ENCODE peak calls at places on chromosomes 4 and X, in five cellular contexts. K, R, Y, W and B are unnamed samples.

GRCh38 chr4:31391976-31392375 is 671.8 kb downstream of the PCDH7 start:
- DNase-seq in K (no peak), W (no peak), R (no peak), Y (no peak), B (no peak)

GRCh38 chr4:106707776-106708603 is 328.1 kb downstream of the DKK2 start:
- DNase-seq in K (no peak), R (no peak), Y (no peak), W (no peak), B (no peak)

GRCh38 chrX:77679145-77679544 is 106.9 kb downstream of the ATRX start:
- DNase-seq in W (no peak), K (no peak), Y (no peak), R (no peak), B (no peak)

GRCh38 chrX:75181721-75182120 is 25.6 kb upstream of the ABCB7 start:
- DNase-seq in K (no peak), Y (no peak), W (no peak), R (no peak), B (no peak)

GRCh38 chr4:68109891-68110290 is 19.8 kb downstream of the TMPRSS11F start:
- DNase-seq in Y (no peak), R (no peak), W (no peak), K (no peak), B (no peak)

GRCh38 chr4:78644744-78645330 is 93.3 kb downstream of the ANXA3 start:
- DNase-seq in K (peak), R (peak), W (peak), Y (peak), B (peak)

GRCh38 chr4:99822734-99823133 is 6.1 kb downstream of the DAPP1 start:
- DNase-seq in W (no peak), K (no peak), Y (no peak), R (no peak), B (no peak)

GRCh38 chr4:150593996-150594395 is 12.0 kb downstream of the MAB21L2 start:
- DNase-seq in Y (no peak), K (no peak), W (no peak), R (peak), B (no peak)

GRCh38 chr4:184746532-184746870 is 12.6 kb upstream of the CENPU start:
- DNase-seq in K (peak), W (peak), R (no peak), Y (peak), B (no peak)

GRCh38 chrX:48474127-48474526 is 1.9 kb upstream of the FTSJ1 start:
- DNase-seq in W (no peak), R (peak), Y (no peak), K (no peak), B (no peak)

GRCh38 chrX:53695901-53696300 is 9.4 kb upstream of the HUWE1 start:
- DNase-seq in W (no peak), K (no peak), Y (no peak), R (no peak), B (no peak)

GRCh38 chr4:180615746-180616145 is 1627.5 kb upstream of the TENM3 start:
- DNase-seq in Y (no peak), K (no peak), W (no peak), R (no peak), B (no peak)

GRCh38 chr4:180618396-180618795 is 1624.8 kb upstream of the TENM3 start:
- DNase-seq in R (no peak), W (no peak), K (no peak), Y (no peak), B (no peak)

DNA sequence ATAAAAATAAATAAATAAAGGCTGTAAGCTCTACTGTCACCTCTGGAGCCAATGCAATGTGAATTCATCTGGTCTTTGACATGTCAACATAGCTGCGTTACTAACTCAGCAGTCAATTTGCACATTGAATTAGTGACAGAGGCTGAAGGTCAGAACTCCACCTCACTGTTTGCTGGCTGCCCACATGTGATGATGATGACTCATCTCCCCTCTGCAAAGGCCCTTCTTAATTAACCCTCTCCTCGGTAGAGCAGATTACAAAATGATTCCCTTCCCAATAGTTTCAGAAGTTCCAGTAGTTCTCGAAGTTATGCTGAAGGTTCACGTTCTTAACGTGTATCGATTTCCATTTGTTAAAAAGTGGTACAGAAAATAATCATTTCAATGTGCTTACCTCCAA is 1626.0 kb upstream of the TENM3 start:
- DNase-seq in Y (no peak), W (no peak), K (no peak), R (peak), B (no peak)
- H3K4me3 ChIP-seq in Y (no peak), W (no peak), K (no peak), R (no peak), B (no peak)

DNA sequence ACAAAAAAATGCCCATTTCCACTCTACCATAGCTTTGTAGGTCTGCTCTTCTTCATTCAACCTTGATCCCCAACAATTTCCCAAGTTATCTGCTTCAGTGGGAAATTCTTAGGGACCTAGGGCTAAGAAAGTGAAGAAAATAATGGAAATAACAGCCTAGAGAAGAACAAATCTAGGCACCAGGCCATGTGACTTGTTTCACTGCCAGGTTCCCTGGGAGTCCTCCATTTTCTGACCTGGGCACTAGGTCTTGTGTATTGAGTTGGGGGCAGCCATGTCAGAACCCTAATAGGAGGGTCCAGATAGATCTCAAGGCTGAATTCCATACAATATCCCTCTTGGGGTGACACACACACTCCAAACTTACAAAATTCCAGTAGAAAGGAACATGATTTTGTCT is 194.6 kb upstream of the STK26 start:
- DNase-seq in R (peak), Y (no peak), K (no peak), W (no peak), B (no peak)
- H3K4me3 ChIP-seq in R (peak), Y (no peak), K (no peak), W (no peak), B (no peak)

GRCh38 chrX:41808042-41808441 is 84.1 kb downstream of the GPR82 start:
- DNase-seq in W (no peak), Y (no peak), R (no peak), K (no peak), B (no peak)
- H3K4me3 ChIP-seq in W (no peak), Y (no peak), R (no peak), K (no peak), B (no peak)

DNA sequence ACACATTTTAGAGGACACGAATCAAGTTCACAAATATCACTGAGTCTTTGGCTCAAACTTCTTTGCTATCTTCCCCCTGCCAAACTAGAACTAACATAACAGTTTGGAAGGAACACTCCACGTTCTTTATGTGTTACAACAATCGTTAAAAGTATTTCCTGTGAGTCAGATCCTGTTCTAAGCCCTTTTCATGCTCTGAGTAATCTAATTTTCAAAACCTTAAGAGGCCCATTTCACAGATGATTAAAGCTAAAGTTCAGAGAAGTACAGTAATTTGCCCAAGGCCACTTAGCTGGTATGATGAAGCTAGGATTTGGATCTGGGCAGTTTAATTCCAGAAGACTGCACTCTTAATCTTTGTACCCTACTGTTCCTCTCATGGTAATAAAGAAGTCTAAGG is 854.4 kb upstream of the INTU start:
- DNase-seq in R (no peak), K (no peak), Y (no peak), W (no peak), B (no peak)
- H3K4me3 ChIP-seq in R (no peak), K (no peak), Y (no peak), W (no peak), B (no peak)

DNA sequence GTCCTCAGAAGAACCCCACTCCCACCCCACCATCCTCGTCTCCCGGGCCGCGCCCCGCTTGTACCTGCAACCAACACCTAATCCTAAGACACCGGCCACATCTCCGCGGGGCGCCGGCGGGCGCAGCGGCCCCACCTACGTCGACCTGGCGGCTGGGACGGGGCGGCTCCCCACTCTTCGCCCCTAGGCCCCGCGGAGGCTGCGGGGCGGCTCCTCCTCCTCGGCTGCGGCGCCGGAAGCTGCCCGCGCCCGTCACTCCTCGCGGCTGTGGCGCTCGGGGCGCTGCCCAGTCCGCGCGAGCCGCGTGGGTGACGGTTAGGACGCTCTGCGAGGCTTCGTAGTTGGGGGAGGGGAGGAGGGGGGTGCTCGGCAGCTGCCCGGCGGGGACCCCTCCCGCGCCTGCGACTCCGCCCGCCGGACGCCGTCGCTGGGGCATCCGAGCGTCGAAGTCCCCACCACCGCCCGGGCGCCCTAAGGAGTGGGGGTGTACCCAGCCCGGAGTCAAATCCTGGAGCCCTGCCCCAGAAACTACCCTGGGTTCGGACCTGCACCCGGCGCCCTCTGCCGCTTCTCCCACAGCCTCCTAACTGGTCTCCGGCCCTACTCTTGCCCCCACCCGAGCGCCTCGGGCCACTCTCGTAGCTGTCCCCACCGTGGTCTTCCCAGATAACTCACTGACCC is at the start of gene CCDC158:
- DNase-seq in K (no peak), Y (peak), R (no peak), W (peak), B (no peak)
- H3K4me3 ChIP-seq in K (peak), Y (peak), R (no peak), W (peak), B (peak)

GRCh38 chr4:40514409-40515025 is 115.1 kb downstream of the RBM47 start:
- DNase-seq in R (peak), K (no peak), Y (peak), W (peak), B (no peak)
- H3K4me3 ChIP-seq in R (no peak), K (no peak), Y (peak), W (peak), B (no peak)

GRCh38 chrX:45421806-45422205 is 221.1 kb upstream of the DIPK2B start:
- DNase-seq in R (no peak), W (no peak), K (no peak), Y (no peak), B (no peak)
- H3K4me3 ChIP-seq in R (no peak), W (no peak), K (no peak), Y (no peak), B (no peak)

GRCh38 chr4:85938902-85939301 is 421.0 kb downstream of the MAPK10 start:
- DNase-seq in K (no peak), Y (no peak), R (no peak), W (no peak), B (no peak)

GRCh38 chr4:85940131-85940530 is 419.7 kb downstream of the MAPK10 start:
- DNase-seq in W (no peak), Y (no peak), R (no peak), K (no peak), B (no peak)

GRCh38 chr4:85938062-85938461 is 421.8 kb downstream of the MAPK10 start:
- DNase-seq in Y (peak), W (no peak), R (no peak), K (no peak), B (no peak)

GRCh38 chr4:85937507-85937906 is 422.3 kb downstream of the MAPK10 start:
- DNase-seq in K (no peak), W (no peak), Y (no peak), R (no peak), B (no peak)

DNA sequence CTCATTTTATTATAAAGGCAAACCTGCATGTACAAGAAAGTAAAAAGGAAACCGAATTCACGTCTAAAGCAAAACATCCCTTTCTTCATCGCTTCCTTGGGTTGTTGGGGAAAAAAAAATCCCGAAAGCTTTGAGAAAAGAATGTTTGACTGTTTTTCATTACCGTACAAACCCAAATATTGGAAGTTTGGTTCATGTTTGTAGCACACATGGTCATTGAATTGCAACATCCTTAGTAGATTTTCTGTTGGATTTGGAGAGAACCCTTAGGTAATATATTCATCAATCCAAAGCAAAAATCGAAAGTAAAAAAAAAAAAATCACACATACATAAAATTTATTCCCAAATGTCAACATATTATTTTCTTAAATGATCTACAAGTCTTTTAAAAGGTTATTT is 420.3 kb downstream of the MAPK10 start:
- DNase-seq in R (no peak), Y (no peak), K (no peak), W (no peak), B (no peak)
- H3K4me3 ChIP-seq in R (no peak), Y (no peak), K (no peak), W (no peak), B (no peak)

DNA sequence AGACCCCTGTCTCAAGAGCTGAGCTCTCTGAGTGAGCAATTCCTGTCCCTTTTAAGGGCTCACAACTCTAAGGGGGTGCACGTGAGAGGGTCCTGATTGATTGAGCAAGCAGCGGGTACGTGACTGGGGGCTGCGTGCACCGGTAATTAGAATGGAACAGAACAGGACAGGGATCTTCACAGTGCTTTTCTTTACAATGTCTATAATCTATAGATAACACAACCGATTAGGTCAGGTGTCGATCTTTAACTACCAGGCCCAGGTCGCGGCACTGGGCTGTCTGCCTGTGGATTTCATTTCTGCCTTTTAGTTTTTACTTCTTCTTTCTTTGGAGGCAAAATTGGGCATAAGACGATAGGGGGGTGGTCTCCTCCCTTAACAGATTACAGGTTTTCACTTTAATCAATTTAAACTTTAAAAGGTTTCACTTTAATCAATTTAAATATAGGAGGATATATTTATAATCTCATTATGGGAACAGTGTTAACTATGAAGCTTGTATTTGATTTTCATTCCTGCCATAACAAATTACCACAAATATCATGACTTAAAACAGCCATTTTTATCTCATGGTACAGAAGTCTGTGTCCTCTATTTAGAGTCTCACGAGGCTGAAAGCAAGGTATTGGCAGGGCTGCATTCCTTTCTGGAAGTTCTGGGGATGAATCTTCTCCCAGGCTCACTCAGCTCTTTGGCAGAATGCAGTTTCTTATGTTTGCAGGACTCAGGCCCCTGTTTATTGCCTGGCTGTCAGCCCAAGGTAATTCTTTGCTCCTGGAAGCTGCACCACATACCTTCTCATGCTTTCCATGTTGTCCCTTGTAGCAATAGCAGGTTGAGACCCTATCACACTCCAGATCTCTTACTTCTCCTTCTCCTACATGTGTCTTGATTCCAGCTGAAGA is 5.2 kb downstream of the SPATA4 start:
- DNase-seq in R (no peak), W (no peak), K (peak), Y (no peak), B (no peak)
- H3K4me3 ChIP-seq in R (no peak), W (no peak), K (no peak), Y (no peak), B (no peak)

GRCh38 chr4:87835192-87835591 is 2.4 kb downstream of the MEPE start:
- DNase-seq in R (no peak), K (no peak), W (no peak), Y (no peak), B (no peak)
- H3K4me3 ChIP-seq in R (no peak), K (no peak), W (no peak), Y (no peak), B (no peak)